ENCODE peak calls at places on chromosomes 4 and X, in eight cellular contexts. B is GF-D8, G is AG09319, C is T-cell, V is NCI-H774, R is stomach, P is right lobe of liver, H is NCI-H2081. K is an unnamed sample.

GRCh38 chr4:122728781-122729330 is 3.6 kb upstream of the BBS12 start:
- DNase-seq in G (no peak), V (no peak), P (no peak), R (no peak), H (no peak), B (no peak), C (no peak), K (no peak)

GRCh38 chrX:10387011-10387410 is 230.2 kb downstream of the CLCN4 start:
- DNase-seq in V (no peak), G (no peak), H (no peak), B (no peak), R (no peak), C (no peak), P (no peak), K (no peak)

GRCh38 chrX:43970528-43970927 is 2.7 kb downstream of the NDP start:
- DNase-seq in R (no peak), H (no peak), P (no peak), V (no peak), B (no peak), G (no peak), C (no peak), K (no peak)

GRCh38 chr4:165489786-165490185 is 111.0 kb downstream of the CPE start:
- DNase-seq in V (peak), H (peak), R (no peak), G (no peak), B (no peak), C (no peak), P (no peak), K (no peak)

GRCh38 chr4:82415922-82416365 is 14.3 kb downstream of the HNRNPDL start:
- DNase-seq in C (no peak), V (no peak), R (no peak), G (no peak), B (no peak), H (no peak), P (no peak), K (no peak)

GRCh38 chr4:46484881-46485280 is 95.0 kb upstream of the GABRA2 start:
- DNase-seq in H (no peak), C (no peak), R (no peak), B (no peak), V (no peak), P (no peak), G (no peak), K (no peak)

GRCh38 chr4:41613782-41614181 is 75.8 kb downstream of the LIMCH1 start:
- DNase-seq in B (no peak), G (no peak), H (no peak), R (no peak), V (no peak), P (no peak), C (no peak), K (no peak)

GRCh38 chr4:82726601-82727000 is 72.0 kb downstream of the SCD5 start:
- DNase-seq in R (no peak), V (no peak), H (no peak), C (no peak), G (no peak), B (no peak), P (no peak), K (no peak)

GRCh38 chrX:16258936-16259335 is 91.7 kb downstream of the MAGEB17 start:
- DNase-seq in C (no peak), B (no peak), V (no peak), H (no peak), P (no peak), R (no peak), G (no peak), K (no peak)

GRCh38 chr4:10625130-10625529 is 59.4 kb downstream of the CLNK start:
- DNase-seq in C (no peak), R (peak), P (no peak), G (no peak), B (no peak), H (peak), V (peak), K (no peak)

GRCh38 chrX:133880032-133880443 is 105.4 kb downstream of the GPC3 start:
- DNase-seq in P (no peak), V (no peak), B (no peak), R (no peak), G (no peak), C (no peak), H (no peak), K (no peak)

GRCh38 chrX:145003443-145003842 is 243.9 kb upstream of the SPANXN1 start:
- DNase-seq in H (no peak), V (no peak), C (no peak), P (no peak), B (no peak), G (no peak), R (no peak), K (no peak)

GRCh38 chr4:2806392-2807355 is 13.8 kb downstream of the SH3BP2 start:
- DNase-seq in R (peak), P (peak), B (no peak), V (no peak), G (no peak), H (no peak), C (no peak), K (no peak)

GRCh38 chr4:153432971-153433752 is 33.0 kb upstream of the TMEM131L start:
- DNase-seq in R (peak), C (peak), G (peak), H (peak), V (peak), B (peak), P (peak), K (peak)

GRCh38 chr4:15912961-15913630 is 25.4 kb downstream of the FGFBP1 start:
- DNase-seq in R (no peak), B (no peak), G (no peak), V (no peak), H (no peak), P (no peak), C (no peak), K (no peak)

GRCh38 chrX:64570204-64570603 is 175.0 kb upstream of the MTMR8 start:
- DNase-seq in V (no peak), H (no peak), P (no peak), C (no peak), G (no peak), B (no peak), R (no peak), K (no peak)

GRCh38 chr4:167234388-167234881 is at the start of gene SPOCK3:
- DNase-seq in R (peak), H (peak), G (no peak), B (no peak), V (peak), C (no peak), P (peak), K (peak)

GRCh38 chr4:38119663-38120374 is 159.6 kb downstream of the PTTG2 start:
- DNase-seq in H (no peak), C (no peak), V (no peak), R (no peak), B (no peak), P (no peak), G (peak), K (no peak)

GRCh38 chr4:10554694-10555093 is 97.5 kb upstream of the ZNF518B start:
- DNase-seq in H (peak), C (peak), B (no peak), V (peak), G (peak), R (peak), P (no peak), K (no peak)

GRCh38 chr4:104123021-104123420 is 371.7 kb downstream of the CXXC4 start:
- DNase-seq in C (no peak), B (no peak), R (no peak), P (no peak), G (no peak), V (no peak), H (no peak), K (no peak)

GRCh38 chr4:8090312-8090711 is 68.3 kb downstream of the ABLIM2 start:
- DNase-seq in G (no peak), P (no peak), R (no peak), B (no peak), V (no peak), H (no peak), C (no peak), K (no peak)

GRCh38 chrX:119004920-119005524 is 30.6 kb downstream of the LONRF3 start:
- DNase-seq in V (no peak), R (peak), C (peak), G (peak), H (peak), P (peak), B (no peak), K (peak)

GRCh38 chr4:177718514-177718913 is 276.3 kb upstream of the AGA start:
- DNase-seq in H (no peak), P (no peak), V (no peak), C (no peak), R (no peak), G (no peak), B (no peak), K (no peak)

GRCh38 chr4:6229095-6229494 is 28.7 kb upstream of the JAKMIP1 start:
- DNase-seq in V (peak), P (no peak), H (no peak), B (no peak), C (no peak), G (no peak), R (peak), K (peak)

GRCh38 chrX:30302957-30303356 is 6.2 kb downstream of the NR0B1 start:
- DNase-seq in R (peak), G (no peak), C (no peak), B (no peak), P (peak), V (no peak), H (no peak), K (peak)

GRCh38 chr4:155569960-155570515 is 96.6 kb upstream of the GUCY1A1 start:
- DNase-seq in R (no peak), B (no peak), C (no peak), V (no peak), G (peak), P (no peak), H (no peak), K (no peak)

GRCh38 chr4:140092094-140092820 is 61.7 kb downstream of the MAML3 start:
- DNase-seq in G (no peak), V (peak), C (no peak), H (peak), B (no peak), R (peak), P (peak), K (no peak)

GRCh38 chr4:56102581-56102980 is 153.8 kb downstream of the CEP135 start:
- DNase-seq in V (no peak), C (no peak), B (no peak), H (no peak), P (no peak), R (no peak), G (no peak), K (no peak)

GRCh38 chr4:74316397-74316796 is 8.1 kb downstream of the EPGN start:
- DNase-seq in C (no peak), H (no peak), V (no peak), B (no peak), P (no peak), R (no peak), G (no peak), K (no peak)

K was measured in aorta.